ENCODE peak calls at places on chromosomes 1 and 21, in six cellular contexts. Q is cardiac fibroblast, J is astrocyte, P is AG09309, M is brain microvascular endothelial cell, C is ovary. H is an unnamed sample.

GRCh38 chr1:53619811-53620619 is 118.9 kb downstream of the GLIS1 start:
- DNase-seq in Q (peak), J (peak), P (no peak), M (no peak), C (no peak), H (no peak)

GRCh38 chr1:18800258-18800657 is 59.2 kb downstream of the TAS1R2 start:
- DNase-seq in Q (no peak), J (no peak), P (no peak), M (no peak), C (no peak), H (no peak)

GRCh38 chr1:20280399-20280798 is 10.3 kb upstream of the VWA5B1 start:
- DNase-seq in Q (no peak), J (no peak), P (peak), M (no peak), C (no peak), H (no peak)

GRCh38 chr1:113917400-113918082 is 11.6 kb upstream of the HIPK1 start:
- DNase-seq in Q (peak), J (no peak), P (no peak), M (peak), C (no peak), H (no peak)

GRCh38 chr1:119859647-119860046 is 36.7 kb downstream of the ADAM30 start:
- DNase-seq in Q (peak), J (peak), P (peak), M (peak), C (no peak), H (peak)

GRCh38 chr1:225447001-225447615 is 19.3 kb upstream of the LBR start:
- DNase-seq in Q (no peak), J (no peak), P (no peak), M (no peak), C (no peak), H (no peak)

GRCh38 chr1:91797164-91797563 is 88.8 kb downstream of the TGFBR3 start:
- DNase-seq in Q (no peak), J (no peak), P (no peak), M (no peak), C (no peak), H (no peak)

GRCh38 chr1:222975472-222976122 is 160.8 kb downstream of the DISP1 start:
- DNase-seq in Q (peak), J (peak), P (no peak), M (peak), C (no peak), H (no peak)

GRCh38 chr1:206905295-206906164 is 8.3 kb downstream of the IL24 start:
- DNase-seq in Q (peak), J (peak), P (peak), M (peak), C (no peak), H (no peak)

GRCh38 chr1:149978547-149979023 is 31.9 kb downstream of the OTUD7B start:
- DNase-seq in Q (peak), J (no peak), P (no peak), M (peak), C (no peak), H (no peak)

GRCh38 chr1:20110679-20111078 is 8.7 kb downstream of the PLA2G2D start:
- DNase-seq in Q (peak), J (peak), P (peak), M (peak), C (no peak), H (no peak)

GRCh38 chr1:55427576-55427975 is 212.4 kb upstream of the USP24 start:
- DNase-seq in Q (no peak), J (peak), P (no peak), M (no peak), C (no peak), H (no peak)

GRCh38 chr1:47703161-47703825 is 265.4 kb downstream of the FOXD2 start:
- DNase-seq in Q (no peak), J (no peak), P (no peak), M (no peak), C (no peak), H (no peak)

GRCh38 chr1:160978510-160978927 is 23.9 kb upstream of the ITLN2 start:
- DNase-seq in Q (no peak), J (no peak), P (no peak), M (peak), C (peak), H (no peak)

GRCh38 chr1:233406339-233406960 is 78.9 kb downstream of the MAP3K21 start:
- DNase-seq in Q (no peak), J (peak), P (no peak), M (no peak), C (no peak), H (no peak)

DNA sequence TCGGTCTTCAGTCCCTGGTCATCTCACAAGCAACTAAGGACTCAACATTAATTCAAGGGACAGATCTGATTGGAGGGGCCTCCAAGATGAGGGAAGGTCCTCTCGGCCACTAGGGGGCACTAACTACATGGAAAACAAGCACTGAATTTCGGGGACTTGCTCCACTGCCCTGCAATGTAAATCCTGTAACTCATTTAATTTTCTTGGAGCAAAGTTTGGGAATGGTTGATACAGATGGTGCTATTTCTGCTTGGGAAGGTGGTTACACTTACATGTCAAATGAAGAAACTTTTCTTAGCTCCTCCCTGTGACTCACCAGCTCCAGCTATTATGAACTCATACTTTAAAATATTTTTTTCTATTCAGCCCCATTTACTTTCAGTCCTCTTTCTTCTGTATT is 97.4 kb upstream of the KCNJ15 start:
- DNase-seq in Q (peak), J (peak), P (peak), M (peak), C (peak), H (peak)
- TF ChIP-seq CTCF in Q (peak), J (peak), P (peak), M (peak), C (peak), H (peak)

GRCh38 chr1:238089615-238090014 is 198.9 kb upstream of the ZP4 start:
- DNase-seq in Q (no peak), J (no peak), P (no peak), M (no peak), C (no peak), H (no peak)
- H3K4me3 ChIP-seq in Q (no peak), J (no peak), P (no peak), M (no peak), C (no peak), H (no peak)

DNA sequence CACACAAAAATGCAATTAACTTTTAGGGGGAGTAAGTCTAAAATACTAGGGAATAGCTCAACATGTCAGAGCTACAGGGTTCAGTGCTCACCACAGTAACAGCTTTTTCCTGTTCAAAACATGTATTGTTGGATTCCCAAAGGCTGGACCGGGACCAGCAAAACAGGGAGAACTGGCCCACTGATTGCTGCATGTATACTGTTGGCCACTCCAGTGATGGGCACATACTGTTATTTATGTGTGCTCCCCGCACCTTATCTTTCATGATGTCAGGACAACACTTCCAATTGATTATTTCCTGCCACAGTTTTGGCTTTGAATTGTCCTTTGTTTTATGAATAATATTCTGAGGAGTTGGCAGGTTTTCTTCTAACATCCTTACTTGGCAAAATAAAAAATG is 50.7 kb downstream of the HMGB4 start:
- DNase-seq in Q (no peak), J (no peak), P (no peak), M (no peak), C (no peak), H (no peak)
- TF ChIP-seq CTCF in Q (no peak), J (no peak), P (no peak), M (no peak), C (no peak), H (no peak)

DNA sequence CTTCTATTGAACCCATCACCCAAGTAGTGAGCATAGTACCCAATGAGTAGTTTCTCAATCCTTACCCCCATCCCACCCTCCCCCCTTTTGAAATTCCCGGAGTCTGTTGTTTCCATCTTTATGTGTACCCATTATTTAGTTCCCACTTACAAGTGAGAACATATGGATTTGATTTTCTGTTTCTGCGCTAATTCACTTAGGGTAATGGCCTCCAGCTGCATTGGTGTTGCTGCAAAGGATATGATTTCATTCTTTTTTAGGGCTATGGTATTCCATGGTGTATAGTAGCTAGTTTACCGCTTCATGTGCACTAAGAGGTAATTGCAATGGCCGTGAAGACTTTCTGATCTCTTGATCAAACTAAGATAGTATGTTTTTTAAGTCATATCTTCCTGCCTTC is 107.5 kb upstream of the SERTAD4 start:
- DNase-seq in Q (no peak), J (no peak), P (no peak), M (no peak), C (no peak), H (no peak)
- H3K4me3 ChIP-seq in Q (no peak), J (no peak), P (no peak), M (no peak), C (no peak), H (no peak)

GRCh38 chr21:42288962-42289361 is 26.2 kb downstream of the TFF3 start:
- DNase-seq in Q (no peak), J (no peak), P (no peak), M (no peak), C (no peak), H (no peak)

GRCh38 chr21:42291751-42292562 is 23.3 kb downstream of the TFF3 start:
- DNase-seq in Q (no peak), J (no peak), P (no peak), M (no peak), C (no peak), H (no peak)

GRCh38 chr21:42287193-42288083 is 27.8 kb downstream of the TFF3 start:
- DNase-seq in Q (no peak), J (no peak), P (no peak), M (no peak), C (no peak), H (no peak)

GRCh38 chr21:42291003-42291750 is 24.0 kb downstream of the TFF3 start:
- DNase-seq in Q (no peak), J (no peak), P (no peak), M (no peak), C (no peak), H (no peak)

DNA sequence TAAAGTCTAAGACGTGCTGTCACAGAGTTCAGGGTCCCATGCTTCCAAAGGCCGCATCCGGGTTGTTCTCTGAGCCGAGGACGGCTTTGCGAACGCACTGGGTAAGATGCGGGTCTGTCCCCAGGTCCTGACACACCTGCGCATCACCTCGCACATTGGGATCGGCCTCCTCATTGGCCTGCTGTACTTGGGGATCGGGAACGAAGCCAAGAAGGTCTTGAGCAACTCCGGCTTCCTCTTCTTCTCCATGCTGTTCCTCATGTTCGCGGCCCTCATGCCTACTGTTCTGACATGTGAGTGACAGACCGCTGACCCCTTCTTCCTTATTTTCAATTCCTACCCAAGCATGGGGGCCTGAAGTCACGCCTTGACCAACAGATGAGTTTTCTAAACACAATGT is 25.3 kb downstream of the TFF3 start:
- DNase-seq in Q (no peak), J (no peak), P (no peak), M (no peak), C (no peak), H (no peak)
- TF ChIP-seq CTCF in Q (no peak), J (no peak), P (no peak), M (no peak), C (no peak), H (no peak)

GRCh38 chr21:46317710-46318463 is 5.8 kb downstream of the C21orf58 start:
- DNase-seq in Q (no peak), J (no peak), P (no peak), M (no peak), C (no peak), H (no peak)
- H3K4me3 ChIP-seq in Q (no peak), J (no peak), P (no peak), M (no peak), C (no peak), H (no peak)